ENCODE peak calls at places on chromosome 18, in four cellular contexts. L is foreskin fibroblast, Z is COR-L47, R is renal cortical epithelial cell. V is an unnamed sample.

GRCh38 chr18:24602156-24602555 is 141.7 kb downstream of the HRH4 start:
- DNase-seq in L (no peak), Z (no peak), R (peak; percentile 54), V (no peak)

GRCh38 chr18:48521723-48522122 is 17.1 kb upstream of the CTIF start:
- DNase-seq in Z (no peak), L (no peak), R (no peak), V (no peak)

GRCh38 chr18:79987566-79987965 is 797 bp downstream of the TXNL4A start:
- DNase-seq in L (no peak), R (peak; percentile 37), Z (no peak), V (no peak)

GRCh38 chr18:31064130-31064529 is 21.6 kb upstream of the DSC3 start:
- DNase-seq in R (peak; percentile 35), L (no peak), Z (no peak), V (no peak)

GRCh38 chr18:58363767-58364540 is 264.9 kb downstream of the ALPK2 start:
- DNase-seq in L (peak; percentile 60), Z (no peak), R (peak; percentile 65), V (no peak)

GRCh38 chr18:57802166-57802868 is 798 bp downstream of the ATP8B1 start:
- DNase-seq in Z (peak; percentile 27), L (peak; percentile 29), R (no peak), V (no peak)

GRCh38 chr18:55275042-55275897 is 312.7 kb downstream of the TCF4 start:
- DNase-seq in L (peak; percentile 95), R (peak; percentile 50), Z (peak; percentile 14), V (peak; percentile 13)

GRCh38 chr18:68244786-68245185 is 470.1 kb downstream of the TMX3 start:
- DNase-seq in R (no peak), L (peak; percentile 58), Z (no peak), V (no peak)

GRCh38 chr18:6476880-6477279 is 62.2 kb upstream of the L3MBTL4 start:
- DNase-seq in R (no peak), Z (no peak), L (no peak), V (no peak)

GRCh38 chr18:77250501-77250925 is 865 bp downstream of the GALR1 start:
- DNase-seq in R (no peak), L (peak; percentile 5), Z (peak; percentile 9), V (no peak)